ENCODE peak calls at places on chromosomes 5 and 9, in six cellular contexts. D is effector memory CD4-positive, alpha-beta T cell; F is aorta; S is spleen; L is IMR-90; J is OCI-LY7. G is an unnamed sample.

GRCh38 chr9:90770927-90771326 is 30.7 kb upstream of the SYK start:
- DNase-seq in D (no peak), F (no peak), S (no peak), L (no peak), J (no peak), G (no peak)

GRCh38 chr5:35003018-35003957 is 44.5 kb downstream of the AGXT2 start:
- DNase-seq in D (no peak), F (peak; percentile 76), S (no peak), L (peak; percentile 46), J (peak; percentile 65), G (peak; percentile 26)

GRCh38 chr9:34049630-34050384 is 1.1 kb upstream of the UBAP2 start:
- DNase-seq in D (no peak), F (no peak), S (peak; percentile 80), L (no peak), J (no peak), G (no peak)

GRCh38 chr5:10250804-10251276 is 760 bp downstream of the CCT5 start:
- DNase-seq in D (no peak), F (no peak), S (no peak), L (peak; percentile 41), J (peak; percentile 49), G (peak; percentile 39)

GRCh38 chr9:84325347-84325982 is 15.1 kb downstream of the SLC28A3 start:
- DNase-seq in D (no peak), F (no peak), S (no peak), L (peak; percentile 48), J (no peak), G (no peak)

GRCh38 chr5:73152411-73153388 is 20.3 kb upstream of the TMEM174 start:
- DNase-seq in D (no peak), F (no peak), S (no peak), L (no peak), J (no peak), G (no peak)

GRCh38 chr9:18689166-18689565 is 215.2 kb downstream of the ADAMTSL1 start:
- DNase-seq in D (no peak), F (no peak), S (no peak), L (no peak), J (no peak), G (no peak)

GRCh38 chr5:29213475-29213874 is 1980.0 kb upstream of the CDH6 start:
- DNase-seq in D (no peak), F (no peak), S (no peak), L (no peak), J (no peak), G (no peak)

GRCh38 chr9:20906326-20906725 is 125.1 kb downstream of the HACD4 start:
- DNase-seq in D (no peak), F (no peak), S (no peak), L (no peak), J (no peak), G (no peak)

GRCh38 chr5:146027746-146028145 is 77.6 kb downstream of the PLAC8L1 start:
- DNase-seq in D (no peak), F (no peak), S (no peak), L (no peak), J (no peak), G (no peak)

GRCh38 chr9:70411141-70411929 is 3.1 kb downstream of the KLF9 start:
- DNase-seq in D (no peak), F (peak; percentile 85), S (peak; percentile 79), L (peak; percentile 75), J (no peak), G (peak; percentile 78)

GRCh38 chr9:137382444-137382727 is 40.6 kb downstream of the EXD3 start:
- DNase-seq in D (no peak), F (no peak), S (no peak), L (no peak), J (no peak), G (no peak)

GRCh38 chr9:137380606-137381005 is 42.4 kb downstream of the EXD3 start:
- DNase-seq in D (no peak), F (peak; percentile 55), S (peak; percentile 42), L (no peak), J (no peak), G (no peak)

GRCh38 chr9:137380171-137380570 is 42.8 kb downstream of the EXD3 start:
- DNase-seq in D (no peak), F (no peak), S (no peak), L (no peak), J (no peak), G (no peak)

GRCh38 chr9:137382728-137383452 is 40.1 kb downstream of the EXD3 start:
- DNase-seq in D (no peak), F (peak; percentile 71), S (peak; percentile 77), L (no peak), J (no peak), G (no peak)

DNA sequence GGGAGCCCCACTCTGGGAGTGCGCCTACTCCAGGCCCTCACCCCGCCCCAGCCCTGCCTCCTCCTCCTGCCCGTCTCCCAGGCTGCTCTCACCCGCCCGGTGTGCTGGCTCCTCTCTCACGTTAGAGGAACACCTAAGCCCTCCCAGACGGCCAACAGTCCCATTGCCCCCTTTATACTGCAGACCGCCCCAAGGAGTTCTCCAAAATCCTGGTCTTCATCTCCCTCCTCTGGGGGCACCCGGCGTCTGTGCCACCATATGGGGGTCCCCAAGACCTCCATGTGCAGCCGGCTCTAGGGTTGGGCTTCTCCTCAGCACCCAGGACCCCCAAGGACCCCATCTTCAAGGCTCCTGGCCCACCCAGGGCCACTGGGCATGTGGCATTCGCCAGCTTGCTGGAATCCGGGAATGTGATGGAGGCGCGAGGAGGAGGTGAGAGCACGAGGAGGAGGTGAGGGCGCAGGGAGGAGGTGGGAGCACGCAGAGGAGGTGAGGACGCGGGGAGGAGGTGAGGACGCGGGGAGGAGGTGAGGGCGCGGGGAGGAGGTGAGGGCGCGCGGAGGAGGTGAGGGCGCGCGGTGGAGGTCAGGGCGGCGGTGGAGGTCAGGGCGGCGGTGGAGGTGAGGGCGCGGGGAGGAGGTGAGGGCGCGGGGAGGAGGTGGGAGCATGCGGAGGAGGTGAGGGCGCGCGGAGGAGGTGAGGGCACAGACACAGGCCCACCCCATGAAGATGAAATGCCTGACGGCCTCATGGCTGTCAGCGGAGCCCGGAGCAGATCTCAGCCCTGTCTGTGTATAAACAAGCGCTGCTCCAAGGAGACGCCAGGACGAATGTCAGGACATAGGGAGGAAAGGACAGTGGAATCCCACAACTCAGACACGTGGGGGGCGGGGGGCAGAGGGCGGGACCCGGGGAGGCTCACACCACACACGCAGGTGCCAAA is 41.2 kb downstream of the EXD3 start:
- DNase-seq in D (no peak), F (peak; percentile 70), S (peak; percentile 59), L (no peak), J (no peak), G (no peak)
- H3K27ac ChIP-seq in D (no peak overlapping the region), F (no peak overlapping the region), S (peak overlapping the region; percentile 48), L (no peak overlapping the region), J (no peak overlapping the region), G (no peak overlapping the region)

DNA sequence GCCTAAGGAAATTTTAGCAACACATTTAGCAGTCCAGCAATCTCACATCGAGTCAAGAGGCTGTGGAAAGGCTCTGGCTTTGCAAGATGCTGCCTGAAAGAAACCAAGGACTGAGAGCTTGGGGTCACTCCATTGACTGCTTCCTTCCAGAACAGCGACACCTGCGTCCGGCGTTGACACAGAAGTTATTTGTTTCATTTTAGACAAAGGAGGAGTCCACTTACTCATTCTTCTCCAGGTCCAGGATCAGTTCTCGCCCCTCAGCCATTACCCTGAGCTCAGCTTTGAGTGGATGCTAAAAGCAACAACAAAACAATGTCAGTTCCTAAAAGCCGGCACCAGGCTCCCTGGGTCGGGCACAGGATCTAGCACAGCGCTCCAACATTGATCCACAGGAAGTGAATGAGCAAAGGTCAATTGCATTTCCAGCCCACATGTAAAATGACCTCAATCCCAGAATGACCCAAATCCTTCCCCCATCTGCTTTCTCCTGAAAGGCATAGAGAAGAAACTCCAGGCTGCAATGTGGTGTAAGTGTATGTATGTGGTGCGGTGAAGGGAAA is 11.3 kb downstream of the ADAM19 start:
- DNase-seq in D (no peak), F (no peak), S (no peak), L (no peak), J (no peak), G (no peak)
- H3K4me1 ChIP-seq in D (peaks cover 48% of the 10 kb centered on the region), F (peaks cover 7% of the 10 kb centered on the region), S (peaks cover 44% of the 10 kb centered on the region), L (peaks cover 42% of the 10 kb centered on the region), J (peaks cover 11% of the 10 kb centered on the region), G (peaks cover 40% of the 10 kb centered on the region)

GRCh38 chr5:14436801-14437542 is 144.6 kb upstream of the OTULINL start:
- DNase-seq in D (no peak), F (no peak), S (no peak), L (no peak), J (no peak), G (no peak)

GRCh38 chr5:14439087-14439841 is 142.3 kb upstream of the OTULINL start:
- DNase-seq in D (no peak), F (no peak), S (no peak), L (no peak), J (no peak), G (no peak)

GRCh38 chr5:14438195-14438606 is 143.4 kb upstream of the OTULINL start:
- DNase-seq in D (no peak), F (no peak), S (no peak), L (no peak), J (no peak), G (no peak)

GRCh38 chr5:14440598-14441401 is 140.8 kb upstream of the OTULINL start:
- DNase-seq in D (no peak), F (peak; percentile 86), S (no peak), L (peak; percentile 97), J (no peak), G (peak; percentile 95)

GRCh38 chr5:14440223-14440597 is 141.4 kb upstream of the OTULINL start:
- DNase-seq in D (no peak), F (no peak), S (no peak), L (no peak), J (no peak), G (no peak)
- H3K4me3 ChIP-seq in D (no peak overlapping the region), F (no peak overlapping the region), S (no peak overlapping the region), L (peak overlapping the region; percentile 16), J (no peak overlapping the region), G (peak overlapping the region; percentile 7)

DNA sequence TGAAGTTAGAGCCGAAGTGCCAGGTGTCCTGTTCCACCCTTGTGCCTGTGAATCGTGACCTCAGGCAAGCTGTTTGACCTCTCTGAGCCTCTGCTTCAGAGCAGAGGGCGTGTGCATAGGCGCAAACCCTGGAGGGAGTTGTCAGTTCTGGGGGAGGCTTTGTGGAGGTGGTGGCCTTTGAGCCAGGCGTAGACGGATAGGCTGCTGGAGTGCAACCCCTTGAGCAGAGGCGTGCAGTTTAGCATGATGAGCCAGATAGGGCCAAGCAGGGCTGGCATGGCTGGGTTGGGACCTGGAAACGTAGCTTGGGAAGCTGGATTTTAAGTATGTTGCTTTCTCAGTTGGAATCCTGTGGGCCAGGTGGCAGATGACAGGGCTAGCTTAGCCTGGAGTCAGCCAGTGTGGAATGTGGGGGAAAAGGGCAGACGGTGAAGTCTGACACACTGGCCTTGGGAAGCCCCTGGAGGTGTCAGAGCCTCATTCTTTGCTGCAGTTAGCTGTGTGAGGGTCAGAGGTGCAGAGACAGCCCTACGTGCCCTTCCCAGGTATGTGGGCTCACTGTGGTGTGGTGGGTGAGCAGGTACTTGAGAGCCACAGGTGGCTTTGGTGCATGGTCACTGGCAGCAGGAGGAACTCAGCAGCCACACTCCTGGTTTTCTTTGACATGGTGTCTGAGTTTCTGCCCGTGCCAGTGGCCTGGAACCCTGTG is 93.4 kb downstream of the DAB2IP start:
- DNase-seq in D (no peak), F (no peak), S (no peak), L (peak; percentile 73), J (no peak), G (no peak)
- H3K27ac ChIP-seq in D (no peak overlapping the region), F (peak overlapping the region; percentile 97), S (peak overlapping the region; percentile 86), L (peak overlapping the region; percentile 11), J (no peak overlapping the region), G (no peak overlapping the region)